ENCODE peak calls at places on chromosomes 11 and 22, in six cellular contexts. P is Peyer's patch, E is GM10248, V is mesothelial cell of epicardium, F is uterus, I is kidney. W is an unnamed sample.
A peak's percentile ranks its signal among the peaks of the same experiment; 100 is the strongest.

GRCh38 chr22:24315367-24315781 is 44.7 kb downstream of the SPECC1L start:
- DNase-seq in F (no peak), V (no peak), E (no peak), P (no peak), I (no peak), W (no peak)

GRCh38 chr11:121535122-121535796 is 82.5 kb upstream of the SORL1-AS1 start:
- DNase-seq in I (no peak), P (no peak), F (no peak), V (no peak), E (no peak), W (no peak)

GRCh38 chr22:22235564-22235963 is 9.0 kb upstream of the VPREB1 start:
- DNase-seq in F (no peak), V (no peak), P (no peak), I (no peak), E (peak; percentile 70), W (peak; percentile 32)

GRCh38 chr11:66008468-66009101 is 3.2 kb upstream of the CST6 start:
- DNase-seq in P (no peak), F (no peak), I (no peak), E (no peak), V (no peak), W (peak; percentile 33)

GRCh38 chr11:13116491-13116890 is 107.4 kb downstream of the RASSF10 start:
- DNase-seq in P (no peak), V (no peak), I (no peak), F (no peak), E (no peak), W (no peak)

GRCh38 chr11:120710354-120711187 is 199.0 kb downstream of the GRIK4 start:
- DNase-seq in V (no peak), E (no peak), P (no peak), I (peak; percentile 90), F (peak; percentile 69), W (peak; percentile 34)

GRCh38 chr11:134157451-134157850 is 66.3 kb downstream of the NCAPD3 start:
- DNase-seq in F (no peak), I (no peak), V (no peak), P (no peak), E (no peak), W (no peak)

GRCh38 chr11:77557553-77557952 is 32.2 kb upstream of the AQP11 start:
- DNase-seq in V (no peak), P (no peak), I (no peak), E (no peak), F (no peak), W (peak; percentile 52)

GRCh38 chr11:57248780-57249383 is 11.8 kb upstream of the APLNR start:
- DNase-seq in P (peak; percentile 57), I (peak; percentile 85), V (peak; percentile 49), E (no peak), F (peak; percentile 63), W (peak; percentile 73)

GRCh38 chr11:69773626-69774353 is 1.4 kb downstream of the FGF4 start:
- DNase-seq in I (no peak), F (no peak), E (no peak), P (no peak), V (no peak), W (no peak)

GRCh38 chr11:102347526-102348331 is 715 bp downstream of the BIRC2 start:
- DNase-seq in F (no peak), V (no peak), P (no peak), I (no peak), E (no peak), W (peak; percentile 65)

GRCh38 chr22:49826603-49827306 is 918 bp downstream of the BRD1 start:
- DNase-seq in I (no peak), V (no peak), F (peak; percentile 47), P (peak; percentile 73), E (no peak), W (peak; percentile 57)

DNA sequence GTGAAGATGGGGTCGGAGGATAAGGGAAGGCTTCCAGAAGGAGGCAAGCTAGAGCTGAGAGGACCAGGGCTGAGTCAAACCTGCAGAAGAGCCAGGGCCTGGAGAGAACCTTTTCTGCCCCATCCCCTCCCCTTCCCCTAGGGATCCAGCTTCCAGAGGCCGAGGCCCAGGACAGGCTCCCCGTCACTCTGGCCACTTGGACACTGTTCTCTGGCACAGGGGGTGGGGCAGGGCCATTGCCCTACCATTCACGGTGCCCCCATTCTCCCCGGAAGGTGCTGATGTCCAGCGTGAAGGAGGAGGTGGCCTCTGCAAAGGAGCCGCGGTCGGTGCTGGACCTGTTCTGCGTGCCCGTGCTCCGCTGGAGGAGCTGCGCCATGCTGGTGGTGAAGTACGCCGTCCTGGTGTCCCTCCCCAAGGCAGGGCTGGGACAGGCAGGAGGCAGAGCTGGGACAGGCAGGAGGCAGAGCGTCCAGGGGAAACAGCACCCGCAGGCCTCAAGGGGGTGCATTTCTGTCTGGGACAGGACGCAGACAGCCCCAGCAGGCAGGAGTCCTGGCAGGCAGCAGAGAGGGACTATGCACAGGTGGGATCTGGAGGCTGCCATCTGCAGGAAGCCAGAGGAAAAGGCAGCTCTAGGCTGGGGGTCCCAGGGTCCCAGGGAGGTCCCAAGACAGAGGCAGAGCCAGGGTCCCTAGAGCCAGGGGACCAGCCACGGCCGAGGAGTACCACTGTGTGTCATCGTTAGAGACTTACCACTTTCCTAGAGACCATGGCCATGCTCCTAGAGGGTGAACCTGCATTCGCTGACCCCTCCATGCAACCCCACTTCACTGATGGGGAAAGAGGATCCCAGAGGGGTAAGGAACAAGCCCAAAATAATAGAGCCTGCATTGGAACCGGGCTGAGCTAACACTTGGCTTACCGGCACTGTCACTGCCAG is 25.8 kb upstream of the SLC22A12 start:
- DNase-seq in I (peak; percentile 64), E (no peak), V (no peak), P (peak; percentile 31), F (no peak), W (peak; percentile 50)
- TF ChIP-seq CTCF in I (no peak), E (no peak), V (no peak), P (no peak), F (no peak), W (peak; percentile 27)

GRCh38 chr22:41946360-41947180 is at the start of gene CENPM:
- DNase-seq in E (peak; percentile 90), I (peak; percentile 95), F (peak; percentile 91), P (peak; percentile 96), V (peak; percentile 87), W (peak; percentile 98)
- TF ChIP-seq CTCF in E (no peak), I (no peak), F (peak; percentile 5), P (peak; percentile 22), V (no peak), W (no peak)

GRCh38 chr11:2576116-2576515 is 123.7 kb downstream of the KCNQ1OT1 start:
- DNase-seq in P (peak; percentile 37), F (no peak), V (peak; percentile 13), E (no peak), I (peak; percentile 47), W (no peak)
- TF ChIP-seq CTCF in P (no peak), F (no peak), V (no peak), E (no peak), I (no peak), W (no peak)

GRCh38 chr11:94803491-94803890 is 35.3 kb downstream of the AMOTL1 start:
- DNase-seq in P (no peak), V (no peak), I (no peak), F (no peak), E (no peak), W (no peak)

GRCh38 chr11:94809251-94809650 is 41.1 kb downstream of the AMOTL1 start:
- DNase-seq in P (no peak), V (no peak), E (no peak), I (no peak), F (no peak), W (no peak)

GRCh38 chr11:94805994-94806393 is 37.8 kb downstream of the AMOTL1 start:
- DNase-seq in V (no peak), F (no peak), I (no peak), E (no peak), P (no peak), W (no peak)

GRCh38 chr11:94804874-94805273 is 36.7 kb downstream of the AMOTL1 start:
- DNase-seq in E (no peak), V (no peak), F (no peak), P (no peak), I (no peak), W (no peak)

GRCh38 chr11:94806436-94806835 is 38.3 kb downstream of the AMOTL1 start:
- DNase-seq in F (no peak), I (no peak), V (no peak), P (no peak), E (no peak), W (no peak)
- TF ChIP-seq CTCF in F (no peak), I (no peak), V (no peak), P (no peak), E (no peak), W (no peak)

GRCh38 chr11:44661311-44661717 is 65.4 kb upstream of the TSPAN18 start:
- DNase-seq in V (no peak), I (no peak), F (no peak), E (no peak), P (no peak), W (no peak)

GRCh38 chr11:44659641-44660040 is 67.1 kb upstream of the TSPAN18 start:
- DNase-seq in V (no peak), I (no peak), P (no peak), F (peak; percentile 23), E (no peak), W (no peak)

GRCh38 chr11:44654596-44654995 is 72.2 kb upstream of the TSPAN18 start:
- DNase-seq in E (no peak), I (no peak), P (no peak), F (no peak), V (no peak), W (no peak)

GRCh38 chr11:44654057-44654456 is 72.7 kb upstream of the TSPAN18 start:
- DNase-seq in F (no peak), I (no peak), P (no peak), E (no peak), V (no peak), W (no peak)

GRCh38 chr11:44658451-44658850 is 68.3 kb upstream of the TSPAN18 start:
- DNase-seq in I (no peak), P (no peak), F (no peak), V (no peak), E (no peak), W (peak; percentile 29)
- TF ChIP-seq CTCF in I (peak; percentile 46), P (peak; percentile 23), F (no peak), V (no peak), E (peak; percentile 34), W (no peak)

DNA sequence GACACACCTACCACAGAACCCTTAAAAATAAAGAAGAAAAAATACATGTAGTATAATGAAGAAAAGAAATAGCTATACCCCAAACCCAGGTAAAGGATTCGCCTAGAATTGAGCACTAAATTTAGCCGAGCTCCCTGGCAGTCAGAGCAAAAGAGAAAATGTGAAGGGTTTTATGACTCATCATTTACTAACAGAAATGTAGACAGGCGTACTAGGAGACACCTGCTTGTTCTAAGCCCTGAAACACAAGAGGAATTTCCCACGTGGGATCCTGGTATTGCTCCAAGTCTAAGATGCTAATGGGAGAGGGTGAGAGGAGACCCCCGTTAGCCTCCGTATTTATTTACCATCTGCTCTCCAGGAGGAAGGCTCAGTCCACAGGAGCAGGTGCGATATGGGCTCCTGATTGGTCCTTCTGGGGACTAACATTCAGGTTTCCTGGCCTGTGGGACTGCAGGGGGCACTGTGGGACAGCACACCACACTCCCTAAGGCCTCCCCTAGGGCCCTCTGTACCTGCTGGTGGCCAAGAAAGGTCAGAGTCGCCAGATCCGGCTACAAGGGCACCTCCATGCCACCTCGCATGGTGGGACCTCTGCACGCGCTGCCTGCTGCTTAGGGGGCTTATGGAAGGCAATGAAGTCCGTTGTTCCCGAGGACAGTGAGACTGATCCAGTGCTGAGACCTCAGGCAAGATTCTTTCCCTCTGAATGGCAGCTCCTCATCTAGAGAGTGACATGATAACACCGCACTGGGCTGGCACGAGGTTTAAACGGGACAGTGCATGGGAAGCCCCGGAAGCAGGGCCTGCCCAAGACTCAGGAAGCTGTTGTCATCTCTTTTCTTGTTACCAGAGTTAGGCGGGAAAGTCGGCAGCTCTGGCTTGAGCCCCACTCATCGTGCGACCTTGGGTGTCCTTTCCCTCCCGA is 25.8 kb downstream of the KCNC1 start:
- DNase-seq in V (no peak), E (peak; percentile 76), P (peak; percentile 71), F (peak; percentile 21), I (no peak), W (peak; percentile 64)
- TF ChIP-seq CTCF in V (no peak), E (peak; percentile 53), P (peak; percentile 74), F (peak; percentile 7), I (peak; percentile 59), W (peak; percentile 49)

W was measured in NB4.